ENCODE peak calls at places on chromosomes 12 and 14, in nine cellular contexts. Z, G, K, T, V, Q, I, D and P are unnamed samples.

GRCh38 chr12:31574803-31575573 is 15.9 kb downstream of the DENND5B start:
- DNase-seq in G (no peak), I (no peak), Q (peak; percentile 19), T (peak; percentile 90), D (no peak), Z (no peak), V (no peak), K (peak; percentile 26), P (peak; percentile 23)

GRCh38 chr12:47021298-47021697 is 58.1 kb upstream of the PCED1B start:
- DNase-seq in Z (no peak), T (peak; percentile 91), V (peak; percentile 38), I (no peak), D (peak; percentile 95), K (peak; percentile 86), G (peak; percentile 90), Q (peak; percentile 86), P (peak; percentile 46)

GRCh38 chr14:92922883-92923743 is at the start of gene CHGA:
- DNase-seq in G (no peak), D (peak; percentile 29), K (peak; percentile 12), Z (no peak), I (no peak), V (no peak), Q (peak; percentile 35), T (peak; percentile 40), P (peak; percentile 36)

GRCh38 chr12:52506858-52507715 is 13.1 kb downstream of the KRT5 start:
- DNase-seq in D (peak; percentile 75), I (no peak), Q (peak; percentile 66), G (peak; percentile 59), T (peak; percentile 24), K (peak; percentile 8), Z (no peak), V (peak; percentile 27), P (peak; percentile 17)

GRCh38 chr14:69489495-69489894 is 5.0 kb downstream of the PLEKHD1 start:
- DNase-seq in D (no peak), G (no peak), T (no peak), Q (no peak), K (no peak), Z (no peak), I (no peak), V (no peak), P (no peak)

GRCh38 chr14:100815478-100816285 is 10.2 kb upstream of the MEG3 start:
- DNase-seq in Q (peak; percentile 84), I (no peak), G (no peak), K (peak; percentile 44), D (no peak), T (peak; percentile 83), V (no peak), Z (no peak), P (peak; percentile 91)

GRCh38 chr12:99596762-99597161 is 50.8 kb upstream of the GARIN6 start:
- DNase-seq in I (no peak), K (no peak), Z (no peak), Q (no peak), T (no peak), G (no peak), D (no peak), V (no peak), P (no peak)

GRCh38 chr14:71725802-71726638 is 206.2 kb upstream of the RGS6 start:
- DNase-seq in Z (no peak), G (no peak), K (peak; percentile 71), Q (peak; percentile 85), I (no peak), T (no peak), D (peak; percentile 89), V (no peak), P (no peak)

GRCh38 chr14:104795781-104796681 is 483 bp upstream of the AKT1 start:
- DNase-seq in D (no peak), T (no peak), Q (no peak), I (peak; percentile 80), G (peak; percentile 10), V (no peak), Z (no peak), K (no peak), P (peak; percentile 60)

GRCh38 chr12:3224530-3224903 is 147.3 kb downstream of the TSPAN9 start:
- DNase-seq in I (no peak), V (no peak), K (no peak), D (no peak), Q (no peak), T (no peak), G (no peak), Z (no peak), P (no peak)

GRCh38 chr12:117032593-117033381 is 66.4 kb downstream of the TESC start:
- DNase-seq in I (no peak), G (no peak), T (peak; percentile 14), Z (no peak), K (peak; percentile 28), V (no peak), D (peak; percentile 9), Q (no peak), P (no peak)

GRCh38 chr14:103105580-103106168 is 11.1 kb downstream of the EXOC3L4 start:
- DNase-seq in V (no peak), K (no peak), I (no peak), T (no peak), Q (no peak), G (no peak), Z (no peak), D (no peak), P (no peak)

GRCh38 chr12:95516757-95517156 is 34.5 kb downstream of the USP44 start:
- DNase-seq in D (no peak), Q (no peak), K (no peak), V (no peak), I (no peak), Z (no peak), G (no peak), T (no peak), P (no peak)

GRCh38 chr14:78612666-78613065 is 442.5 kb downstream of the NRXN3 start:
- DNase-seq in I (no peak), K (no peak), D (no peak), Z (no peak), Q (no peak), G (no peak), T (no peak), V (no peak), P (no peak)

GRCh38 chr14:104115131-104115600 is 23.2 kb upstream of the KIF26A start:
- DNase-seq in K (no peak), D (no peak), Q (no peak), T (no peak), V (no peak), G (no peak), I (peak; percentile 33), Z (no peak), P (no peak)

GRCh38 chr14:95222151-95222631 is 64.9 kb upstream of the DICER1 start:
- DNase-seq in T (no peak), V (no peak), Z (no peak), I (no peak), D (peak; percentile 73), G (peak; percentile 94), K (peak; percentile 14), Q (peak; percentile 14), P (peak; percentile 6)

GRCh38 chr14:34300330-34300729 is 161.7 kb downstream of the SPTSSA start:
- DNase-seq in D (no peak), V (no peak), Z (no peak), K (no peak), T (no peak), Q (no peak), I (no peak), G (no peak), P (no peak)